ENCODE peak calls at places on chromosome 17, in four cellular contexts. L is EL, M is pancreas, H is DMS79. F is an unnamed sample.

GRCh38 chr17:36594626-36595401 is 3.1 kb downstream of the DHRS11 start:
- DNase-seq in H (no peak), M (no peak), L (no peak), F (no peak)

GRCh38 chr17:27438631-27439030 is 17.6 kb upstream of the KSR1 start:
- DNase-seq in L (no peak), M (no peak), H (no peak), F (no peak)

GRCh38 chr17:37791434-37791833 is 46.6 kb upstream of the HNF1B start:
- DNase-seq in H (no peak), L (peak; percentile 31), M (peak; percentile 11), F (peak; percentile 39)

GRCh38 chr17:76296889-76297288 is 11.2 kb downstream of the QRICH2 start:
- DNase-seq in M (no peak), H (no peak), L (no peak), F (no peak)

GRCh38 chr17:61815863-61816523 is 47.3 kb downstream of the BRIP1 start:
- DNase-seq in H (no peak), M (no peak), L (no peak), F (no peak)

GRCh38 chr17:82844796-82845162 is 5.0 kb upstream of the ZNF750 start:
- DNase-seq in M (no peak), H (peak; percentile 33), L (no peak), F (no peak)

GRCh38 chr17:77125432-77125901 is 15.3 kb upstream of the SEC14L1 start:
- DNase-seq in H (no peak), M (no peak), L (peak; percentile 98), F (peak; percentile 100)

GRCh38 chr17:82301300-82301915 is 16.0 kb downstream of the CD7 start:
- DNase-seq in H (no peak), M (no peak), L (no peak), F (no peak)

GRCh38 chr17:9389116-9389515 is 186.5 kb downstream of the STX8 start:
- DNase-seq in H (no peak), L (peak; percentile 81), M (no peak), F (peak; percentile 86)

GRCh38 chr17:29623283-29623647 is 553 bp upstream of the CORO6 start:
- DNase-seq in L (no peak), M (no peak), H (no peak), F (no peak)

GRCh38 chr17:61862105-61862574 is 1.2 kb downstream of the BRIP1 start:
- DNase-seq in H (no peak), L (peak; percentile 56), M (no peak), F (peak; percentile 44)

GRCh38 chr17:42422958-42423712 is at the start of gene CAVIN1:
- DNase-seq in H (peak; percentile 44), L (peak; percentile 99), M (peak; percentile 89), F (peak; percentile 97)

GRCh38 chr17:74201250-74201649 is 2.2 kb upstream of the RPL38 start:
- DNase-seq in H (peak; percentile 52), M (peak; percentile 18), L (peak; percentile 58), F (no peak)

F was measured in A172.